ENCODE peak calls at places on chromosome 12, in nine cellular contexts. Y is BE2C; S is tibial artery; C is IMR-90; J is effector memory CD4-positive, alpha-beta T cell; H is A549; I is upper lobe of right lung; G is psoas muscle; U is gastrocnemius medialis. E is an unnamed sample. For H3K4me1 and H3K9me3, the result is how much of the 10 kb centered on the place peaks cover.

GRCh38 chr12:26124491-26125450 is at the start of gene BHLHE41:
- DNase-seq in Y (peak), S (peak), C (peak), J (no peak), H (no peak), I (peak), G (peak), U (peak), E (peak)

GRCh38 chr12:49507139-49507538 is 31.7 kb upstream of the KCNH3 start:
- DNase-seq in Y (no peak), S (no peak), C (peak), J (no peak), H (peak), I (no peak), G (no peak), U (no peak), E (no peak)

GRCh38 chr12:89861086-89861485 is 152.4 kb upstream of the ATP2B1 start:
- DNase-seq in Y (no peak), S (no peak), C (peak), J (no peak), H (peak), I (no peak), G (no peak), U (no peak), E (no peak)

GRCh38 chr12:51838036-51838435 is 10.5 kb downstream of the FIGNL2 start:
- DNase-seq in Y (no peak), S (no peak), C (no peak), J (no peak), H (no peak), I (no peak), G (no peak), U (no peak), E (no peak)

GRCh38 chr12:72271401-72271740 is 799 bp upstream of the TRHDE start:
- DNase-seq in Y (no peak), S (peak), C (peak), J (no peak), H (no peak), I (peak), G (peak), U (no peak), E (peak)

GRCh38 chr12:71877335-71878121 is 38.0 kb downstream of the TBC1D15 start:
- DNase-seq in Y (no peak), S (no peak), C (no peak), J (no peak), H (no peak), I (no peak), G (no peak), U (no peak), E (no peak)

GRCh38 chr12:15886372-15887042 is 4.3 kb downstream of the STRAP start:
- DNase-seq in Y (no peak), S (no peak), C (no peak), J (no peak), H (peak), I (no peak), G (no peak), U (no peak), E (no peak)

GRCh38 chr12:131862994-131863710 is 31.3 kb upstream of the ULK1 start:
- DNase-seq in Y (peak), S (no peak), C (no peak), J (no peak), H (peak), I (no peak), G (no peak), U (no peak), E (no peak)

GRCh38 chr12:1688086-1688710 is 2.7 kb upstream of the ADIPOR2 start:
- DNase-seq in Y (no peak), S (no peak), C (no peak), J (no peak), H (no peak), I (no peak), G (no peak), U (no peak), E (no peak)

GRCh38 chr12:109717390-109718357 is 4.0 kb downstream of the FAM222A start:
- DNase-seq in Y (peak), S (no peak), C (no peak), J (no peak), H (no peak), I (no peak), G (no peak), U (no peak), E (no peak)

GRCh38 chr12:109716092-109716479 is 2.5 kb downstream of the FAM222A start:
- DNase-seq in Y (peak), S (no peak), C (no peak), J (no peak), H (no peak), I (no peak), G (no peak), U (no peak), E (no peak)

GRCh38 chr12:109718390-109718789 is 4.8 kb downstream of the FAM222A start:
- DNase-seq in Y (peak), S (no peak), C (no peak), J (no peak), H (no peak), I (no peak), G (no peak), U (no peak), E (no peak)

GRCh38 chr12:109715310-109716091 is 1.9 kb downstream of the FAM222A start:
- DNase-seq in Y (peak), S (no peak), C (no peak), J (peak), H (peak), I (no peak), G (no peak), U (no peak), E (no peak)

GRCh38 chr12:109716512-109717389 is 3.1 kb downstream of the FAM222A start:
- DNase-seq in Y (peak), S (no peak), C (peak), J (no peak), H (no peak), I (no peak), G (peak), U (peak), E (peak)
- H3K4me1 ChIP-seq in Y (under half), S (under half), C (under half), J (under half), H (under half), I (under half), G (half or more), U (half or more), E (under half)

DNA sequence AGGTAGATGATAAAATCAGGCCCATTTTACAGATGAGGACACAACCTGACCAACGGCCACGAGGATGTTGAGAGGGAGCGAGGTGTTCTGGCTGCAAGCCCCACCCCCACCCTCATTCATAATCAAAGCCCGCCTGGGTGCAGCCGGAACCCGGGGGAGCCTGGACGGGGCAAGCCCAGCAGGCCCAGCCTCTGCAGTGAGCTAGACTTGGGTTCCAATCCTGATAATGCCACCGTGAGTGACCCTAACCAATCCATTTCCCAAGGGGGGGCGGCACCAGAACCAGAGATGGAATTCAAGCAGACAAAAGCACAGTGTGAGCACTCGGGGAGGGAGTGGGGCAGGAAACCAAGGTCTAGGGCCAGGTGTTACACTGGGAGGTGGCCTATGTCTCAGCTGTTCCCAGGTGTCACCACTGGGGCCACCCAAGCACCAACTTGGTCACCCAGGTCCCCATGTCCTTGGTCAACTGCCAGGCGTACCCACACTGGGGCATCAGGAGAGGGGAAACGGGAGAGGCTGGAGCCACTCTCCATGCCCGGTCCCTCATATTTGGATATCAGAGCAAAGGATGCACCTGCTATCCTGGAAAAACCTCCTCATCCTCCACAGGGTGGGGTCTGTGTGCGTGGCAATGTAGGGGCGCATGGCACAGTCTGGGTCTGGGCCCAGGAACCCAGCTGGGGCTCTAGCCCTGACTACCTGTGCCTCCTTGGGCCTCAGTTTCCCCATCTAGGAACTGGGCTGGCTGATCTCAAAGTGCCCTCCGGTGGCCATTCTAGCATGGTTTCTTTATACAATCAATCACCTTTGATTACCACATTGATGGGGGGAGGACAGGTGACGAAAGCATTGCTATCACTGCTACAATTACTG is 58.4 kb downstream of the FAM222A start:
- DNase-seq in Y (no peak), S (peak), C (no peak), J (no peak), H (no peak), I (peak), G (peak), U (no peak), E (no peak)
- H3K4me3 ChIP-seq in Y (no peak), S (no peak), C (no peak), J (no peak), H (no peak), I (no peak), G (no peak), U (no peak), E (no peak)

GRCh38 chr12:130674676-130675075 is 41.4 kb downstream of the RIMBP2 start:
- DNase-seq in Y (no peak), S (no peak), C (no peak), J (no peak), H (no peak), I (no peak), G (no peak), U (no peak), E (no peak)
- H3K9me3 ChIP-seq in Y (under half), S (under half), C (under half), J (under half), H (under half), I (under half), G (under half), U (under half), E (under half)

GRCh38 chr12:11759894-11760293 is 110.4 kb downstream of the ETV6 start:
- DNase-seq in Y (no peak), S (no peak), C (no peak), J (no peak), H (no peak), I (no peak), G (no peak), U (no peak), E (no peak)
- H3K4me1 ChIP-seq in Y (under half), S (under half), C (under half), J (under half), H (under half), I (half or more), G (half or more), U (half or more), E (under half)